ENCODE peak calls at places on chromosomes 7 and 10, in five cellular contexts. G, T, L, F and J are unnamed samples.

GRCh38 chr10:61992059-61992460 is 90.6 kb downstream of the ARID5B start:
- DNase-seq in G (no peak), T (no peak), L (no peak), F (no peak), J (no peak)

GRCh38 chr7:106613861-106614560 is 46.9 kb downstream of the CCDC71L start:
- DNase-seq in G (no peak), T (no peak), L (no peak), F (no peak), J (no peak)

GRCh38 chr10:132626761-132627735 is 89.5 kb downstream of the INPP5A start:
- DNase-seq in G (peak; percentile 24), T (no peak), L (peak; percentile 76), F (peak; percentile 18), J (no peak)

GRCh38 chr7:50349963-50350944 is 45.7 kb downstream of the IKZF1 start:
- DNase-seq in G (no peak), T (peak; percentile 61), L (peak; percentile 84), F (no peak), J (no peak)

GRCh38 chr7:114086906-114087651 is 168.3 kb upstream of the PPP1R3A start:
- DNase-seq in G (peak; percentile 64), T (no peak), L (peak; percentile 60), F (peak; percentile 40), J (no peak)

GRCh38 chr7:72408966-72409637 is 3.0 kb downstream of the CALN1 start:
- DNase-seq in G (no peak), T (no peak), L (no peak), F (no peak), J (no peak)

GRCh38 chr7:102896585-102896984 is 16.2 kb upstream of the LRRC17 start:
- DNase-seq in G (no peak), T (no peak), L (no peak), F (no peak), J (no peak)

GRCh38 chr7:87876759-87877234 is 504 bp downstream of the DBF4 start:
- DNase-seq in G (peak; percentile 79), T (peak; percentile 61), L (peak; percentile 93), F (peak; percentile 77), J (peak; percentile 73)

GRCh38 chr10:18549105-18549504 is 102.3 kb downstream of the NSUN6 start:
- DNase-seq in G (no peak), T (no peak), L (no peak), F (no peak), J (no peak)

GRCh38 chr10:61975107-61975932 is 73.8 kb downstream of the ARID5B start:
- DNase-seq in G (no peak), T (no peak), L (no peak), F (no peak), J (no peak)

GRCh38 chr10:1070939-1071338 is 14.8 kb downstream of the WDR37 start:
- DNase-seq in G (no peak), T (no peak), L (no peak), F (no peak), J (no peak)

GRCh38 chr10:18737841-18738240 is 78.6 kb downstream of the ARL5B start:
- DNase-seq in G (no peak), T (no peak), L (no peak), F (no peak), J (no peak)

GRCh38 chr7:108181073-108181985 is 51.2 kb upstream of the LAMB4 start:
- DNase-seq in G (no peak), T (no peak), L (no peak), F (no peak), J (no peak)

GRCh38 chr10:22620140-22620857 is 94.1 kb downstream of the PIP4K2A start:
- DNase-seq in G (no peak), T (no peak), L (no peak), F (no peak), J (no peak)

GRCh38 chr7:155533827-155534690 is 12.3 kb downstream of the CNPY1 start:
- DNase-seq in G (no peak), T (no peak), L (peak; percentile 78), F (peak; percentile 64), J (no peak)

GRCh38 chr10:105535478-105535877 is 894.4 kb downstream of the SORCS3 start:
- DNase-seq in G (no peak), T (no peak), L (no peak), F (no peak), J (no peak)

GRCh38 chr10:128894641-128895040 is 572.4 kb upstream of the MGMT start:
- DNase-seq in G (no peak), T (no peak), L (no peak), F (no peak), J (peak; percentile 25)

GRCh38 chr7:79523426-79523825 is 70.0 kb upstream of the MAGI2 start:
- DNase-seq in G (no peak), T (no peak), L (no peak), F (no peak), J (no peak)

GRCh38 chr10:94108200-94108599 is 114.5 kb downstream of the PLCE1 start:
- DNase-seq in G (no peak), T (no peak), L (no peak), F (no peak), J (no peak)

GRCh38 chr7:139854803-139855497 is 25.9 kb downstream of the TBXAS1 start:
- DNase-seq in G (no peak), T (no peak), L (no peak), F (no peak), J (no peak)

GRCh38 chr10:123606955-123607354 is 59.2 kb upstream of the GPR26 start:
- DNase-seq in G (no peak), T (no peak), L (no peak), F (no peak), J (no peak)

GRCh38 chr10:133459454-133460207 is 5.9 kb downstream of the SCART1 start:
- DNase-seq in G (no peak), T (peak; percentile 1), L (peak; percentile 65), F (no peak), J (no peak)

GRCh38 chr7:17986826-17987225 is 40.8 kb downstream of the PRPS1L1 start:
- DNase-seq in G (no peak), T (no peak), L (no peak), F (no peak), J (no peak)

GRCh38 chr7:92456241-92456640 is 9.0 kb downstream of the GATAD1 start:
- DNase-seq in G (no peak), T (no peak), L (no peak), F (no peak), J (no peak)

GRCh38 chr10:94279835-94280709 is 82.7 kb downstream of the NOC3L start:
- DNase-seq in G (peak; percentile 56), T (peak; percentile 18), L (peak; percentile 86), F (peak; percentile 81), J (no peak)

GRCh38 chr10:11429439-11430052 is 181.9 kb downstream of the USP6NL start:
- DNase-seq in G (no peak), T (no peak), L (no peak), F (no peak), J (no peak)

GRCh38 chr10:131311661-131312260 is at the start of gene TCERG1L:
- DNase-seq in G (no peak), T (no peak), L (peak; percentile 72), F (peak; percentile 54), J (no peak)

DNA sequence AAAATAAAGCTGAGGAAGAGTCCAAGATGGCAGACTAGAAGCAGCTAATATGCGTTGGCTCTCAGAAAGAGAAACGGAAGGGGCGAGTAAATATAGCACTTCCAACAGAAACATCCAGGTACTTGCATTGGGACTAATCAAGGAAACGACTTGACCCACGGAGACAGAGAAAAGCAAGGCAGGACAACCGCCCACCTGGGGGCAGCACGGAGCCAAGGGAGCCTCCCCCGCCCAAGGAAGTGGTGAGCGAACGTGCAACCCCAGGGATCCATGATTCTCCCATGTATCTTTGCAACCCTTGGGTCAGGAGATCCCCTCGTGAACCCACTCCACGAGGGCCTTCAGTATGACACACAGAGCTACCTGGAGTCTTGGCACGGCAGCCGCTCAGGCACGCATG is 45.4 kb upstream of the GRM3 start:
- DNase-seq in G (peak; percentile 38), T (no peak), L (peak; percentile 50), F (no peak), J (no peak)
- TF ChIP-seq CTCF in G (no peak), T (no peak), L (no peak), F (no peak), J (peak; percentile 48)

GRCh38 chr10:75358835-75359421 is 42.6 kb downstream of the ZNF503 start:
- DNase-seq in G (no peak), T (no peak), L (no peak), F (no peak), J (no peak)

GRCh38 chr10:75358121-75358520 is 43.4 kb downstream of the ZNF503 start:
- DNase-seq in G (peak; percentile 61), T (no peak), L (no peak), F (no peak), J (no peak)

GRCh38 chr10:75355706-75356105 is 45.9 kb downstream of the ZNF503 start:
- DNase-seq in G (no peak), T (no peak), L (no peak), F (no peak), J (no peak)

GRCh38 chr10:75357500-75357899 is 44.1 kb downstream of the ZNF503 start:
- DNase-seq in G (no peak), T (no peak), L (no peak), F (no peak), J (no peak)

GRCh38 chr10:75356484-75356883 is 45.1 kb downstream of the ZNF503 start:
- DNase-seq in G (no peak), T (no peak), L (no peak), F (no peak), J (no peak)
- TF ChIP-seq CTCF in G (no peak), T (no peak), L (no peak), F (peak; percentile 36), J (peak; percentile 53)

GRCh38 chr7:149147730-149148653 is 739 bp downstream of the ZNF398 start:
- DNase-seq in G (peak; percentile 71), T (peak; percentile 52), L (peak; percentile 93), F (peak; percentile 71), J (peak; percentile 77)
- TF ChIP-seq CTCF in G (no peak), T (peak; percentile 9), L (no peak), F (no peak), J (no peak)

GRCh38 chr7:27162930-27163775 is 2.2 kb downstream of the HOXA9 start:
- DNase-seq in G (peak; percentile 48), T (no peak), L (no peak), F (no peak), J (no peak)

GRCh38 chr7:27165089-27165654 is at the start of gene HOXA9:
- DNase-seq in G (peak; percentile 88), T (peak; percentile 48), L (peak; percentile 87), F (peak; percentile 11), J (no peak)

GRCh38 chr7:27163776-27164380 is 1.5 kb downstream of the HOXA9 start:
- DNase-seq in G (peak; percentile 49), T (no peak), L (peak; percentile 52), F (peak; percentile 17), J (no peak)

GRCh38 chr7:27165655-27166474 is 528 bp upstream of the HOXA9 start:
- DNase-seq in G (peak; percentile 78), T (no peak), L (peak; percentile 30), F (peak; percentile 15), J (no peak)

DNA sequence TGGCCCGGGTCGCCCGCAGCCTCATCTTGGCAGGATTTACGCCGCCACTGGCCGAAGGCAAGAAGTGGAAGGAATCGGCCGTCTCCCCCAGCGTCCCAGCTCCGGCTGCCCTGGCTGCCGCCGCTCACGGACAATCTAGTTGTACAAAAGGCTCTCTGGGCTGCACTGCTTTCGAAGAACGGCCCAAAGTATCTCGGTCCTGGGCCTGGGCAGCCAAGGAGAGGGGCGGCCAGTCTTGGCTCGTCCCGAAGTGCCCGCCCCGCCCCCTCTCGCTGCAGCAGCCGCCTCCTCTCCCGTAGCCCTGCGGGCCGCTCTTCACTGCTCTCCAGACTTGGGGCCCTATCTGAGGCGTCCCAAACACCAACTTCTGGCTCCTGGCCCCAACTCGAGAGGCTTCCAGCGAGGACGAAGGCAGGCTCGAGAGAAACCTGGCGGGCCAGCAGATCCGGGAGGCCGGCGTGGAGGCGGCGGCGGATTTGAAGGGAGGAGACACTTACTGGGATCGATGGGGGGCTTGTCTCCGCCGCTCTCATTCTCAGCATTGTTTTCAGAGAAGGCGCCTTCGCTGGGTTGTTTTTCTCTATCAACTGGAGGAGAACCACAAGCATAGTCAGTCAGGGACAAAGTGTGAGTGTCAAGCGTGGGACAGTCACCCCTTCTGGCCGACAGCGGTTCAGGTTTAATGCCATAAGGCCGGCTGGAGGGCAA is 802 bp downstream of the HOXA9 start:
- DNase-seq in G (peak; percentile 76), T (no peak), L (peak; percentile 77), F (peak; percentile 68), J (no peak)
- TF ChIP-seq CTCF in G (no peak), T (peak; percentile 31), L (no peak), F (no peak), J (peak; percentile 56)